ENCODE peak calls at places on chromosomes 16 and 17, in nine cellular contexts. R is SK-N-SH, O is heart left ventricle, X is right atrium auricular region, I is HL-60, U is tibial artery, V is cardiac muscle cell, Q is A673, Z is colonic mucosa. C is an unnamed sample.

GRCh38 chr16:78571880-78572279 is 472.4 kb downstream of the WWOX start:
- DNase-seq in R (no peak), O (no peak), X (no peak), I (no peak), U (no peak), V (no peak), Q (no peak), Z (no peak), C (no peak)

GRCh38 chr17:57946798-57947358 is 8.3 kb downstream of the CUEDC1 start:
- DNase-seq in R (no peak), O (peak; percentile 53), X (no peak), I (peak; percentile 71), U (no peak), V (no peak), Q (no peak), Z (peak; percentile 72), C (peak; percentile 57)

GRCh38 chr17:60391419-60392041 is 403 bp downstream of the USP32 start:
- DNase-seq in R (no peak), O (no peak), X (no peak), I (no peak), U (no peak), V (peak; percentile 85), Q (peak; percentile 35), Z (no peak), C (no peak)

GRCh38 chr16:9008335-9009260 is 44.9 kb upstream of the USP7 start:
- DNase-seq in R (peak; percentile 94), O (peak; percentile 77), X (peak; percentile 63), I (peak; percentile 29), U (peak; percentile 63), V (peak; percentile 85), Q (peak; percentile 80), Z (peak; percentile 89), C (peak; percentile 73)

GRCh38 chr16:67466581-67466980 is 14.4 kb downstream of the ATP6V0D1 start:
- DNase-seq in R (no peak), O (no peak), X (no peak), I (no peak), U (no peak), V (no peak), Q (no peak), Z (no peak), C (no peak)

GRCh38 chr17:44186307-44187130 is at the start of gene TMUB2:
- DNase-seq in R (peak; percentile 100), O (peak; percentile 99), X (peak; percentile 99), I (peak; percentile 98), U (peak; percentile 98), V (peak; percentile 100), Q (peak; percentile 96), Z (peak; percentile 99), C (peak; percentile 99)

GRCh38 chr16:55263271-55264250 is 60.4 kb upstream of the IRX6 start:
- DNase-seq in R (peak; percentile 42), O (peak; percentile 52), X (no peak), I (no peak), U (no peak), V (no peak), Q (no peak), Z (no peak), C (peak; percentile 14)

GRCh38 chr17:29495011-29495410 is 71.8 kb downstream of the ABHD15 start:
- DNase-seq in R (no peak), O (no peak), X (no peak), I (no peak), U (no peak), V (no peak), Q (no peak), Z (no peak), C (no peak)

GRCh38 chr17:17067277-17067676 is 25.0 kb downstream of the MPRIP start:
- DNase-seq in R (no peak), O (no peak), X (no peak), I (no peak), U (peak; percentile 0), V (no peak), Q (no peak), Z (no peak), C (no peak)

DNA sequence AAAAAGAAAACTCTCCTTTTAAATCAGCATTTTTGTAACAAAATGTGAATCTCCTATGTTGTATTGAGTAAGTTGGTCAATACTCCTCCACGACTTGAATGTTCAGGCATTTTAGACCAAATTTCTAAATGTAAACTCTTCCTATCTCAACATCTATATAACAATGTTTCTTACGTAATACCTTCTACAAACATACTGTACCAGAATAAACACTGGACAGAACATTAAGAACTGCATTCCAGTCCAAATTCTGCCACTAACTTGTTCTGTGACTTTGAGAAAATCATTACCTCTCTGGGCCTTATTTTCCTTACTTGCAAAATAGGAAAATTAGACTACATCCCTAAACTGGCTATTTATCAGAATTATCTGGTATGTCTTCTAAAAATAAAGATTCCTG is 40.1 kb downstream of the AKAP10 start:
- DNase-seq in R (no peak), O (no peak), X (no peak), I (no peak), U (no peak), V (no peak), Q (no peak), Z (no peak), C (no peak)
- H3K27me3 ChIP-seq in R (no peaks in the 10 kb centered on the region), O (no peaks in the 10 kb centered on the region), X (no peaks in the 10 kb centered on the region), I (no peaks in the 10 kb centered on the region), U (no peaks in the 10 kb centered on the region), V (no peaks in the 10 kb centered on the region), Q (no peaks in the 10 kb centered on the region), Z (no peaks in the 10 kb centered on the region), C (no peaks in the 10 kb centered on the region)

GRCh38 chr17:48854774-48855476 is 24.1 kb downstream of the CALCOCO2 start:
- DNase-seq in R (no peak), O (no peak), X (no peak), I (no peak), U (no peak), V (no peak), Q (no peak), Z (no peak), C (no peak)

GRCh38 chr17:48856122-48856821 is 25.4 kb downstream of the CALCOCO2 start:
- DNase-seq in R (no peak), O (no peak), X (no peak), I (no peak), U (no peak), V (no peak), Q (no peak), Z (no peak), C (no peak)

GRCh38 chr17:48860034-48860433 is 29.2 kb downstream of the CALCOCO2 start:
- DNase-seq in R (no peak), O (no peak), X (no peak), I (no peak), U (no peak), V (no peak), Q (no peak), Z (no peak), C (no peak)
- TF ChIP-seq CTCF in R (peak; percentile 46), O (no peak), X (no peak), I (no peak), U (no peak), V (no peak), Q (peak; percentile 31), Z (no peak), C (no peak)

DNA sequence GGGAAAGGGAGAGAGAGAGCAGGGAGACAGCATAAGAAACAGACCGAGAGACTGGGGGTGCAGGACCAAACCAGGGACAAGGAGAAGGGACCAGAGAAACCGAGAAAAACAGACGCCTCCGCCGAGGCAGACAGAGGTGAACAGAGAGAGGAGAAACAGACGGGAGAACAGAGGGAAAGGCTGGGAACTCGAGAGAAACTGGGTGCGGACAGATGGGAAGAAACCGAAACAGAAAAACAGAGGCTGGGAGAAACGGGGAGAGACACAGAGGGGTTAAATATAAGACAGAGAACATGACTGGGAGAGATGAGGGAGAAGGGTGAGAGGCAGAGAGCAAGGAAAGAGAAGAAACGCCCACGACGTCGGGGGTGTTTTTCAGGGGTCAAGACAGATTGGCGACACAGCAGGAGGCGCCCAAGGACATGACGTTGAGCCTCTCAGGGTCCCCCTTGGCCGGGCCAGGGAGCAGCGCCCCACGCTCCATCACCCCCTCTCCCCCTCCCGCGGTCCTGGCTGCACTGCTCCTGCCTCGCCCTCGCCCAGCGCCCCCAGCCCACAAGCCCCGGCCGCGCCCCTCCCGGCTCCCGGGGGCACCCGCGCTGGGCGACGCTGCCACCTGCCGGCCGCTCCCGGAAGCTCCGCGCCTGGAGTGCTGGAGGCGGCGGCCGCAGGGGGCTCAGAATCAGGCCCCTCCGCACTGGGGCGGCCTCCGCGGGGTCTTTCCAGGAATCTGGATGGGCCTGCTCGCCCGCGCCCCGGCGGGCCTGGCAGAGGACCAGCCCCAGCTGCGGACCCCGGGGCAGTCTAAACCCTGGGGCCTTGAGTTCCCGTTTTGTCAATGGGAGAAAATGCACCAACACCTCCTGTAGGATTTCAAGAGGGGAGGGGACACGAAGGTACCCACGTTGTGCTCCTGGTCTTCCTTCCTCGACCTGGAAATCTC is 1.3 kb upstream of the TMEM92 start:
- DNase-seq in R (peak; percentile 97), O (peak; percentile 60), X (no peak), I (no peak), U (peak; percentile 49), V (peak; percentile 78), Q (peak; percentile 64), Z (peak; percentile 74), C (peak; percentile 66)
- H3K4me3 ChIP-seq in R (peak overlapping the region; percentile 60), O (peak overlapping the region; percentile 67), X (peak overlapping the region; percentile 29), I (peak overlapping the region; percentile 48), U (peak overlapping the region; percentile 67), V (peak overlapping the region; percentile 27), Q (peak overlapping the region; percentile 50), Z (peak overlapping the region; percentile 54), C (peak overlapping the region; percentile 60)

GRCh38 chr16:876041-876335 is 75.5 kb upstream of the GNG13 start:
- DNase-seq in R (no peak), O (peak; percentile 5), X (no peak), I (no peak), U (no peak), V (no peak), Q (no peak), Z (no peak), C (peak; percentile 11)

GRCh38 chr16:875182-876040 is 74.9 kb upstream of the GNG13 start:
- DNase-seq in R (no peak), O (peak; percentile 8), X (no peak), I (no peak), U (no peak), V (no peak), Q (no peak), Z (no peak), C (peak; percentile 8)

GRCh38 chr16:873243-873661 is 72.7 kb upstream of the GNG13 start:
- DNase-seq in R (no peak), O (peak; percentile 21), X (no peak), I (no peak), U (no peak), V (no peak), Q (no peak), Z (no peak), C (peak; percentile 3)

GRCh38 chr16:873889-874288 is 73.4 kb upstream of the GNG13 start:
- DNase-seq in R (no peak), O (peak; percentile 18), X (no peak), I (no peak), U (no peak), V (no peak), Q (no peak), Z (no peak), C (peak; percentile 6)

DNA sequence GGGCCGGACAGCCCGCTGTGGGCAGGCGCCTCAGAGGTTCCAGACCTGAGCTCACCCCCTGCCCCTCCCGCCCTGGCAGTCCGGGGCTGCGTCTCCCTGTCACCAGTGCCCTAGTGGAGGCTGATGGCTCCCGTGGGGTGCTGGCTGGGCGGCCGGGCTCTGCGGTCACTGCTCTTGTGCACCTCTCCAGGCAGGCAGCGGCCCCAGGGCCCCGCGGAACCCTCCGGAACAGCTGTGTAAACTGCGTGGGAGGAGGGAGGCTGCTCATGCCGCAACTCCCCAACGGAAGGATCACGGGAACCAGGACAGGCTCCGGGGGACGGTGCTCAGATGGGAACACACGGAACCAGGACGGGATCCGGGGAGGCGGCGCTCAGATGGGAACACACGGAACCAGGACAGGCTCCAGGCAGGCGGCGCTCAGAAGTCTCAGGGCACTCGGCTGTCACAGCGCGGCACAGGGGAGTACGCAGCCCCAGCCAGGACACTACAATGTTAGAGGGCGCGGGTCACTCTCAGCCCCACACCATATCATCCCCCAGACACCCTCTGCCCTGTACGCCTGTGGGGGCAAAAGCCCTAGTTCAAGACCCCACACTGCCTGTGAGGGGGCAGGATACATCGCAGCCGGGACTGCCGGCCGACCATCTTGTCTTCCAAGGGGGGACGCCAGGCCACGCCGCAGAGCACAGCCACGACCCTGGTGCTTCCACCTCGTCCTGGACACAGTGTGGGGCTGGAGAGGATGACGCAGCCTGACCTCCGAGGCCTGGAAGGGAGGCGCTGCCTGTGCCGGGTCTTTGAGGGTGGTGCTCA is 74.0 kb upstream of the GNG13 start:
- DNase-seq in R (no peak), O (peak; percentile 21), X (no peak), I (no peak), U (no peak), V (no peak), Q (no peak), Z (no peak), C (no peak)
- H3K27me3 ChIP-seq in R (no peaks in the 10 kb centered on the region), O (no peaks in the 10 kb centered on the region), X (no peaks in the 10 kb centered on the region), I (no peaks in the 10 kb centered on the region), U (no peaks in the 10 kb centered on the region), V (no peaks in the 10 kb centered on the region), Q (no peaks in the 10 kb centered on the region), Z (no peaks in the 10 kb centered on the region), C (no peaks in the 10 kb centered on the region)

C was measured in heart right ventricle.